ENCODE peak calls at places on chromosomes 5 and 9, in ten cellular contexts. W is AG09309; U is fibroblast of lung; B is HuH-7; S is fibroblast of the aortic adventitia; H is stimulated activated CD4-positive, alpha-beta T cell treated with anti-CD3 and anti-CD28 coated beads, TNF-alpha, amount 100 ng/mL, for 4 hours; K is activated T-helper 9 cell treated with anti-CD3 and anti-CD28 coated beads, Interleukin-2, amount 50 U/mL, for 16 hours; D is NCI-H1105; E is activated CD8-positive, alpha-beta T cell treated with anti-CD3 and anti-CD28 coated beads for 36 hours; N is adipocyte. O is an unnamed sample.

GRCh38 chr5:71703941-71704340 is 15.1 kb upstream of the CARTPT start:
- DNase-seq in W (no peak), N (no peak), S (no peak), D (no peak), K (no peak), E (no peak), H (no peak), B (peak; percentile 22), U (no peak), O (no peak)

GRCh38 chr5:149345892-149346222 is 558 bp downstream of the GRPEL2 start:
- DNase-seq in S (peak; percentile 66), N (peak; percentile 69), E (peak; percentile 29), K (no peak), D (no peak), H (no peak), B (no peak), U (peak; percentile 50), W (no peak), O (peak; percentile 78)

GRCh38 chr5:100904259-100904822 is 1.3 kb upstream of the ST8SIA4 start:
- DNase-seq in W (no peak), D (no peak), N (no peak), U (no peak), B (no peak), K (no peak), H (no peak), S (no peak), E (peak; percentile 79), O (peak; percentile 62)

GRCh38 chr9:91658513-91659105 is 235.0 kb upstream of the NFIL3 start:
- DNase-seq in N (no peak), W (no peak), U (no peak), S (no peak), K (no peak), D (no peak), E (no peak), B (no peak), H (no peak), O (no peak)

GRCh38 chr5:71810456-71811181 is 91.5 kb downstream of the CARTPT start:
- DNase-seq in W (no peak), H (no peak), N (no peak), B (no peak), E (no peak), D (no peak), K (no peak), S (no peak), U (no peak), O (no peak)

GRCh38 chr5:169037478-169037877 is 263.5 kb downstream of the SLIT3 start:
- DNase-seq in S (no peak), B (no peak), N (no peak), E (no peak), D (no peak), U (no peak), K (no peak), W (no peak), H (no peak), O (no peak)

GRCh38 chr5:116231288-116231687 is 146.5 kb downstream of the COMMD10 start:
- DNase-seq in D (no peak), E (no peak), U (no peak), B (no peak), H (no peak), K (no peak), W (no peak), S (no peak), N (no peak), O (no peak)

GRCh38 chr5:66440202-66440680 is 156.0 kb upstream of the MAST4 start:
- DNase-seq in D (no peak), S (peak; percentile 99), N (no peak), B (no peak), E (peak; percentile 36), H (no peak), K (no peak), U (peak; percentile 93), W (peak; percentile 24), O (no peak)

GRCh38 chr9:113513111-113513510 is 49.6 kb downstream of the RGS3 start:
- DNase-seq in N (no peak), B (no peak), S (no peak), W (no peak), D (no peak), E (peak; percentile 24), H (no peak), K (no peak), U (no peak), O (no peak)

GRCh38 chr5:43700591-43700990 is 97.6 kb downstream of the NNT start:
- DNase-seq in U (no peak), K (no peak), S (no peak), W (no peak), N (no peak), B (no peak), D (no peak), H (no peak), E (no peak), O (no peak)

GRCh38 chr5:86858452-86858851 is 240.7 kb downstream of the COX7C start:
- DNase-seq in K (no peak), B (no peak), E (no peak), U (peak; percentile 60), S (no peak), N (no peak), H (no peak), D (no peak), W (no peak), O (no peak)

GRCh38 chr5:112492291-112492690 is 73.2 kb upstream of the EPB41L4A start:
- DNase-seq in B (peak; percentile 32), E (peak; percentile 62), K (no peak), U (peak; percentile 58), D (peak; percentile 5), H (no peak), S (peak; percentile 58), W (no peak), N (peak; percentile 54), O (peak; percentile 88)

GRCh38 chr9:71684566-71684965 is 83.7 kb downstream of the CEMIP2 start:
- DNase-seq in U (no peak), S (no peak), D (no peak), K (no peak), H (no peak), N (no peak), B (no peak), E (no peak), W (no peak), O (no peak)

GRCh38 chr5:65916636-65917035 is 9.7 kb upstream of the ERBIN start:
- DNase-seq in D (no peak), B (no peak), N (no peak), K (no peak), S (no peak), E (no peak), W (no peak), U (no peak), H (no peak), O (no peak)

GRCh38 chr5:131545856-131546255 is 89.2 kb downstream of the RAPGEF6 start:
- DNase-seq in D (no peak), W (no peak), S (peak; percentile 59), K (no peak), E (no peak), N (peak; percentile 44), H (no peak), U (peak; percentile 72), B (no peak), O (no peak)

GRCh38 chr9:78280982-78281668 is 15.8 kb upstream of the PSAT1 start:
- DNase-seq in S (peak; percentile 96), U (peak; percentile 88), K (no peak), N (peak; percentile 91), D (no peak), H (no peak), E (no peak), W (peak; percentile 7), B (no peak), O (peak; percentile 39)

GRCh38 chr5:76785493-76785892 is 33.3 kb upstream of the F2RL1 start:
- DNase-seq in W (no peak), N (peak; percentile 31), B (no peak), K (no peak), H (no peak), S (peak; percentile 44), E (no peak), U (peak; percentile 68), D (no peak), O (no peak)

GRCh38 chr9:70080481-70081119 is 37.0 kb downstream of the MAMDC2 start:
- DNase-seq in W (peak; percentile 24), B (peak; percentile 5), H (no peak), U (peak; percentile 85), E (no peak), N (no peak), K (no peak), D (peak; percentile 52), S (peak; percentile 68), O (no peak)

GRCh38 chr9:87307810-87308209 is 189.9 kb upstream of the DAPK1 start:
- DNase-seq in E (no peak), D (no peak), S (no peak), U (no peak), K (no peak), N (no peak), W (peak; percentile 45), H (no peak), B (no peak), O (no peak)

GRCh38 chr5:120613729-120614128 is 149.6 kb downstream of the PRR16 start:
- DNase-seq in S (no peak), U (peak; percentile 16), D (no peak), K (no peak), H (no peak), N (no peak), W (no peak), B (no peak), E (no peak), O (no peak)

GRCh38 chr9:118761016-118761790 is 608.0 kb downstream of the BRINP1 start:
- DNase-seq in S (no peak), H (no peak), K (no peak), E (no peak), U (no peak), N (no peak), B (no peak), W (no peak), D (no peak), O (no peak)

GRCh38 chr9:130181645-130182044 is 9.4 kb downstream of the NCS1 start:
- DNase-seq in W (no peak), D (no peak), S (no peak), U (no peak), B (no peak), H (no peak), E (no peak), K (no peak), N (no peak), O (peak; percentile 62)

GRCh38 chr5:133925866-133926488 is 42.4 kb downstream of the C5orf15 start:
- DNase-seq in U (peak; percentile 67), D (no peak), E (no peak), K (no peak), H (no peak), N (no peak), S (no peak), W (no peak), B (no peak), O (no peak)

GRCh38 chr5:137078171-137078665 is 420.9 kb downstream of the SPOCK1 start:
- DNase-seq in B (no peak), W (no peak), D (no peak), N (no peak), U (peak; percentile 73), S (peak; percentile 20), E (no peak), H (no peak), K (no peak), O (no peak)

GRCh38 chr9:33946779-33947535 is 101.7 kb downstream of the UBAP2 start:
- DNase-seq in K (no peak), N (peak; percentile 96), D (no peak), S (peak; percentile 98), H (no peak), B (no peak), U (peak; percentile 99), E (no peak), W (peak; percentile 94), O (no peak)

GRCh38 chr9:127980056-127980705 is 608 bp downstream of the EEIG1 start:
- DNase-seq in N (peak; percentile 61), W (no peak), B (peak; percentile 47), S (no peak), U (no peak), D (no peak), E (peak; percentile 56), H (no peak), K (peak; percentile 45), O (peak; percentile 75)

GRCh38 chr9:92278117-92278516 is 15.4 kb downstream of the IARS1 start:
- DNase-seq in K (no peak), E (no peak), B (no peak), N (peak; percentile 76), H (no peak), U (peak; percentile 65), S (peak; percentile 54), D (no peak), W (peak; percentile 52), O (no peak)

GRCh38 chr5:155906046-155906445 is 420.9 kb upstream of the SGCD start:
- DNase-seq in S (no peak), N (no peak), B (no peak), U (no peak), K (no peak), W (no peak), H (no peak), E (no peak), D (no peak), O (no peak)